ENCODE peak calls at places on chromosomes 6 and 20, in eight cellular contexts. O, G, D, N, L, E, X and K are unnamed samples. For H3K4me1, the result is how much of the 10 kb centered on the place peaks cover.

GRCh38 chr20:17646901-17647301 is 35.1 kb downstream of the RRBP1 start:
- DNase-seq in N (no peak), D (no peak), E (no peak), O (no peak), L (no peak), X (no peak), G (no peak), K (no peak)

GRCh38 chr6:167927246-167927645 is 70.2 kb upstream of the KIF25 start:
- DNase-seq in E (no peak), L (no peak), D (no peak), G (no peak), X (no peak), N (no peak), O (no peak), K (no peak)

GRCh38 chr6:45829873-45830272 is 185.8 kb downstream of the CLIC5 start:
- DNase-seq in N (no peak), D (no peak), G (no peak), E (no peak), L (no peak), O (no peak), X (no peak), K (no peak)

GRCh38 chr20:54158856-54159418 is 14.8 kb downstream of the CYP24A1 start:
- DNase-seq in L (no peak), X (no peak), O (no peak), D (no peak), G (no peak), N (no peak), E (no peak), K (no peak)

GRCh38 chr20:50613438-50614169 is 77.7 kb downstream of the RIPOR3 start:
- DNase-seq in N (no peak), D (no peak), L (no peak), G (no peak), E (peak), X (no peak), O (no peak), K (no peak)

GRCh38 chr20:31355981-31356380 is 12.4 kb upstream of the DEFB118 start:
- DNase-seq in E (no peak), G (no peak), L (no peak), O (no peak), N (no peak), X (no peak), D (no peak), K (no peak)

GRCh38 chr20:8385247-8385646 is 253.2 kb downstream of the PLCB1 start:
- DNase-seq in O (peak), D (no peak), G (no peak), E (peak), L (no peak), X (no peak), N (peak), K (no peak)

GRCh38 chr6:122389704-122390103 is 9.7 kb upstream of the HSF2 start:
- DNase-seq in N (no peak), D (no peak), E (no peak), L (no peak), X (no peak), G (no peak), O (peak), K (peak)

GRCh38 chr6:139240161-139241010 is 51.4 kb downstream of the TXLNB start:
- DNase-seq in D (no peak), L (no peak), E (peak), O (peak), G (no peak), X (no peak), N (no peak), K (no peak)

GRCh38 chr20:59152559-59153354 is 10.9 kb upstream of the ZNF831 start:
- DNase-seq in L (no peak), N (no peak), G (no peak), X (no peak), D (no peak), O (no peak), E (no peak), K (no peak)

GRCh38 chr6:147699637-147700036 is 191.1 kb downstream of the SAMD5 start:
- DNase-seq in G (no peak), X (no peak), O (peak), L (no peak), E (no peak), D (no peak), N (no peak), K (peak)

GRCh38 chr20:33316343-33316742 is 33.3 kb downstream of the BPIFB1 start:
- DNase-seq in X (no peak), D (no peak), G (no peak), N (no peak), L (no peak), O (no peak), E (no peak), K (no peak)

GRCh38 chr20:4664691-4665360 is 56.9 kb upstream of the PRND start:
- DNase-seq in G (no peak), E (no peak), D (no peak), L (no peak), N (no peak), O (no peak), X (no peak), K (no peak)

GRCh38 chr6:43695078-43695966 is 7.7 kb upstream of the MRPS18A start:
- DNase-seq in G (no peak), O (no peak), X (no peak), E (peak), N (no peak), L (no peak), D (no peak), K (no peak)

GRCh38 chr6:157893238-157893637 is 70.2 kb downstream of the SNX9 start:
- DNase-seq in L (peak), D (peak), X (peak), N (no peak), G (no peak), O (no peak), E (no peak), K (no peak)

GRCh38 chr6:78101387-78101786 is 448.5 kb downstream of the MEI4 start:
- DNase-seq in G (no peak), D (no peak), E (no peak), O (no peak), L (no peak), X (no peak), N (no peak), K (no peak)

GRCh38 chr6:140183881-140184280 is 809.4 kb upstream of the CITED2 start:
- DNase-seq in O (no peak), L (no peak), X (no peak), G (no peak), D (no peak), E (no peak), N (no peak), K (no peak)

GRCh38 chr20:21104921-21105320 is 1.2 kb downstream of the LINC00237 start:
- DNase-seq in O (no peak), X (no peak), G (no peak), N (no peak), D (no peak), L (no peak), E (no peak), K (no peak)

GRCh38 chr20:11502051-11502450 is 415.6 kb upstream of the BTBD3 start:
- DNase-seq in N (no peak), L (no peak), E (no peak), G (no peak), O (no peak), X (no peak), D (no peak), K (no peak)

GRCh38 chr20:53679597-53680309 is 86.1 kb upstream of the ZNF217 start:
- DNase-seq in L (no peak), O (no peak), E (no peak), X (no peak), N (no peak), D (no peak), G (no peak), K (no peak)

GRCh38 chr6:167795874-167796667 is 30.6 kb upstream of the AFDN start:
- DNase-seq in D (no peak), E (peak), L (no peak), O (no peak), N (peak), X (no peak), G (no peak), K (no peak)

GRCh38 chr6:69732640-69733039 is 64.2 kb downstream of the LMBRD1 start:
- DNase-seq in L (peak), N (no peak), E (no peak), X (no peak), G (no peak), O (peak), D (peak), K (no peak)

GRCh38 chr6:56046576-56046975 is 171.2 kb upstream of the BMP5 start:
- DNase-seq in O (peak), G (peak), N (no peak), X (no peak), L (no peak), E (no peak), D (no peak), K (peak)

DNA sequence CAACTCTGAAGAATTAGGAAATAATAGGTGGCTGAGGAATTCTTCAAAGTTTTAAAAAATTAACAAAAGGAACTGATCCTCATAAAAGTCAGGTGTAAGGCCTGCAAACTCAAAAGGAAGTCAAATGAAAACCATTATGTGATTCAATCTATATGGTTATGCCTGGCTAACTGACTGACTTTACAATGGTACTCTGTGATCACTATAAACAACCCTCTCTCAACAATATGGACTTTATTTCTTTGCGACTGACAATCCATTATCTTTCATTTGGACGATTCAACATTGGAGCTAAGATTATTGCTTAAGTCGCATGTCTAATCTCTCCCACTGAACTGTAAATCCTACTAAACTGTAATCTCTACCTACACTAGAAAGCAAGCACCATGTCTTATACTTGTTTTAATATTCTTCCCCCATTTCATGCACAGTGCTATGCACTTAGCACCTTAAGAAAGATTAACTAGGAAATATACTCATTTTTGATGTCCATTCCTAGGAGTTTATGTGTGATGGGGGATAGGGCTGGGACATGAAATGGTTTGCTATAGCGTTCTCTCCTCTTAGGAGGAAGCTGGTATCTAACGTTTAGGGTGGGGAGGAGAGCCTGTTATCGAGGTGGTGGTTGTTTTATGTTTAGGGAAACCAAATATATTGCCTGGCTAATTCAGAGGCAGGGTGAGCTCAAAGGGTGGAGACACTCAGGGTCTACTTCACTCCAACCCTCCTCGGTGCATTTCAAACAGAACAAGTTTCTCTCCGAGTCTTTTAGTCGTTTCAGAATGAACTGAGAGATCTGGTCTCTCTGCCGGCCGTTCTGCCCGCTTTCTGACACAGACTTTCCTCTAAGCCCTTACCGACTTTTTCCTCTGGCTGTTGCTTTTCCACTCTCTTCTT is 1.3 kb downstream of the STK38 start:
- DNase-seq in X (peak), L (peak), D (peak), G (no peak), E (no peak), N (no peak), O (peak), K (peak)
- H3K4me1 ChIP-seq in X (under half), L (under half), D (half or more), G (under half), E (under half), N (under half), O (under half), K (under half)

DNA sequence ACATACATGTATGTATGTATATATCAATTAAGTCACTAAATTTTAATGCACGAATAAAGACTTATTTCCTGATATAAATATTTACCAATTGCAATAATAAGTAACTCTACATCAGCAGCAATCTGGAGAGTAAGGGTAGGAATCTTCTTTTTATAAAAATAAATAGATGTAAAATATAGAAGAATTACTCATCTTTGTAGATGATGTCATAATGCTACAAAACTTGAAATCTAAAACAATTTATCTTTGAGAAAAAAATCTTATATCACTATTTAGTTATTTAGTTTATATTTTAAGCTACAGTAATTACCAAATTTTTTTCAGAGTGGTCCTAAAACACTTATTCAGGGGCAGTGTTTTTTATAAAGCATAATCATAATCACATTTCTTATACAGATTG is 351.7 kb downstream of the RIMS1 start:
- DNase-seq in X (no peak), N (no peak), D (no peak), E (no peak), O (peak), G (no peak), L (no peak), K (no peak)
- H3K4me1 ChIP-seq in X (under half), N (under half), D (under half), E (under half), O (under half), G (under half), L (under half), K (under half)

GRCh38 chr6:111994791-111995190 is 59.1 kb upstream of the CCN6 start:
- DNase-seq in D (no peak), X (no peak), L (no peak), O (no peak), G (no peak), N (no peak), E (no peak), K (no peak)

GRCh38 chr6:111993342-111993741 is 60.6 kb upstream of the CCN6 start:
- DNase-seq in N (no peak), D (peak), E (no peak), L (no peak), G (no peak), O (no peak), X (no peak), K (no peak)

GRCh38 chr6:111995409-111995808 is 58.5 kb upstream of the CCN6 start:
- DNase-seq in L (no peak), N (no peak), X (no peak), G (no peak), O (peak), E (no peak), D (no peak), K (peak)

GRCh38 chr6:111990214-111990613 is 63.7 kb upstream of the CCN6 start:
- DNase-seq in X (no peak), N (no peak), D (peak), G (no peak), E (no peak), L (no peak), O (no peak), K (no peak)

DNA sequence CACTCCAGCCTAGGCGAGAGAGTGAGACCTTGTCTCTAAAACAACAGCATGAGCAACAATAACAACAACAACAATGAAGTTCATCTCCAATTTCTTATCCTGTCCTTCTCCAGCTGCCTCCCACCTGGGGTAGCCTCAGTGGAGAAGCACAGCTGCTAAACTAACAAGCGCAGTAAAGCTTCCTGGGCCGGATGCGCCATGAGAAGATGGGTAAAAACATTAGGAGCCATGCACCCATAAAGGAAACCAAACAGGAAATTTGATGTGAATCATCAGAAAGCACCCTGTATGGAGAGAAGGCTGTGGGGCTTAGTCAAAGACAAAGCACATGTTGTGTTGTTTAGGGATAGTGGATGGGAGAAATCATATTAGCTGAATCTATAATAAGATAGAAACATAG is 61.1 kb upstream of the CCN6 start:
- DNase-seq in O (no peak), N (no peak), D (peak), X (peak), E (no peak), G (no peak), L (peak), K (peak)
- H3K4me1 ChIP-seq in O (under half), N (under half), D (half or more), X (half or more), E (under half), G (under half), L (half or more), K (under half)

GRCh38 chr6:153411249-153411648 is 280.2 kb upstream of the RGS17 start:
- DNase-seq in N (no peak), X (no peak), O (no peak), L (no peak), D (no peak), G (no peak), E (no peak), K (no peak)

GRCh38 chr6:153412519-153412918 is 281.4 kb upstream of the RGS17 start:
- DNase-seq in O (peak), G (no peak), E (no peak), L (no peak), X (no peak), N (no peak), D (no peak), K (no peak)
- H3K4me1 ChIP-seq in O (under half), G (under half), E (under half), L (under half), X (under half), N (under half), D (under half), K (under half)

DNA sequence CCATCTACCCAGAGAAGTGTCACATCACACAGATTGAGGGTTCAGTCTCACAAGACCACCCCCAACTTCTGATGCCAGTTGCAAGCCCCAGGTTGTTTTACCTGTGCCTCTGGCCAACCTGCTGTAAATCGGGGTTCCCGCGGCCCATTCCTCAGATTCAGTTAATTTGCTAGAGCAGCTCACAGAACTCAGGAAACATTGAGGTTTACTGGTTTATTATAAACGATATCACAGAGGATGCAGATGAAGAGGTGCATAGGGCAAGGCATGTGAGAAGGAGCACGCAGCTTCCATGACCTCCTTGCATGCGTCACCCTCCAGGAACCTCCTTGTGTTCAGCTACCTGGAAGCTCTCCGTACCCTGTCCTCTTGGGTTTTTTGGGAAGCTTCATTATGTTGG is 66.1 kb upstream of the CDKAL1 start:
- DNase-seq in X (no peak), O (no peak), N (no peak), L (no peak), E (no peak), G (no peak), D (no peak), K (no peak)
- H3K4me1 ChIP-seq in X (under half), O (under half), N (under half), L (under half), E (under half), G (under half), D (under half), K (under half)

DNA sequence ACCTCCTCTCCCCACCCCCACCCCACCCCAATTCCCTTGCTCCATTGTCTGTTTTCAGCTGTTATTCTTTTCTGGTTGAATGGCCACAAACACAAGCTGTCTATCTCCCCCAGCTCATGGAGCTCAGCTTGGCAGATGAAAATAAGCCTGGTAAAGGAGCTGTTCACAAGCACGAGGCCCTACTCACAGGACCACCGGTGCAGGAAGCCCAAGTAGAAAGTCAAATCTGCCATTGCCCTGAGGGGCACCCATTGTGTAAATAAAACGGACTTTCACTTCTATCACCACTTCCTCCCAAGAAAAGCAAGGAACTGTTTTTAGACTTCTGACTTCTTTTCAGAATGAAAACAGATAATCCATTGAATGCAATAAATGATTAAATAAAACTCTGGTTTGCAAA is 27.8 kb downstream of the RIPOR2 start:
- DNase-seq in N (no peak), L (no peak), D (no peak), E (no peak), X (no peak), G (no peak), O (no peak), K (no peak)
- H3K4me1 ChIP-seq in N (under half), L (half or more), D (half or more), E (under half), X (half or more), G (under half), O (under half), K (under half)

GRCh38 chr6:31005249-31006020 is 4.8 kb upstream of the MUC22 start:
- DNase-seq in L (no peak), D (no peak), N (peak), E (no peak), G (no peak), X (no peak), O (no peak), K (no peak)
- H3K4me1 ChIP-seq in L (under half), D (under half), N (under half), E (under half), G (under half), X (under half), O (under half), K (under half)

GRCh38 chr20:36860811-36861624 is 14.9 kb upstream of the TLDC2 start:
- DNase-seq in N (no peak), G (no peak), L (no peak), E (no peak), X (no peak), O (no peak), D (no peak), K (no peak)
- H3K4me1 ChIP-seq in N (under half), G (under half), L (under half), E (under half), X (under half), O (under half), D (under half), K (half or more)